ENCODE peak calls at places on chromosome 19, in seven cellular contexts. D is PC-3, K is BJ, N is esophagus squamous epithelium, U is heart left ventricle, O is SK-N-SH, B is IMR-90. E is an unnamed sample.

GRCh38 chr19:45050036-45050435 is 11.2 kb downstream of the CLASRP start:
- DNase-seq in D (no peak), K (no peak), N (no peak), U (no peak), O (no peak), B (no peak), E (peak; percentile 88)

GRCh38 chr19:18768997-18769891 is 21.9 kb downstream of the COMP start:
- DNase-seq in D (no peak), K (no peak), N (no peak), U (no peak), O (no peak), B (no peak), E (no peak)

GRCh38 chr19:5154129-5154798 is 185.4 kb downstream of the KDM4B start:
- DNase-seq in D (peak; percentile 39), K (no peak), N (no peak), U (no peak), O (peak; percentile 82), B (no peak), E (no peak)

GRCh38 chr19:12664406-12665280 is 1.9 kb downstream of the MAN2B1 start:
- DNase-seq in D (no peak), K (no peak), N (no peak), U (no peak), O (peak; percentile 81), B (no peak), E (no peak)

GRCh38 chr19:29560313-29561075 is 34.7 kb downstream of the VSTM2B start:
- DNase-seq in D (no peak), K (no peak), N (no peak), U (no peak), O (no peak), B (no peak), E (no peak)

GRCh38 chr19:41859213-41859617 is 840 bp upstream of the RPS19 start:
- DNase-seq in D (no peak), K (no peak), N (no peak), U (no peak), O (no peak), B (no peak), E (no peak)

GRCh38 chr19:20079487-20079886 is 1.7 kb downstream of the ZNF90 start:
- DNase-seq in D (no peak), K (no peak), N (no peak), U (no peak), O (no peak), B (no peak), E (no peak)

GRCh38 chr19:7533925-7534480 is 1.5 kb upstream of the PNPLA6 start:
- DNase-seq in D (peak; percentile 90), K (peak; percentile 42), N (peak; percentile 54), U (peak; percentile 90), O (peak; percentile 95), B (peak; percentile 85), E (peak; percentile 79)

GRCh38 chr19:11420894-11421606 is 1.9 kb upstream of the RGL3 start:
- DNase-seq in D (no peak), K (no peak), N (no peak), U (peak; percentile 57), O (no peak), B (no peak), E (no peak)

GRCh38 chr19:52200044-52200443 is 10.2 kb downstream of the PPP2R1A start:
- DNase-seq in D (peak; percentile 25), K (peak; percentile 55), N (no peak), U (peak; percentile 40), O (no peak), B (peak; percentile 78), E (peak; percentile 76)

GRCh38 chr19:4521170-4521887 is 3.0 kb upstream of the PLIN4 start:
- DNase-seq in D (peak; percentile 22), K (no peak), N (no peak), U (no peak), O (no peak), B (no peak), E (no peak)

GRCh38 chr19:5137571-5138124 is 168.7 kb downstream of the KDM4B start:
- DNase-seq in D (no peak), K (no peak), N (no peak), U (no peak), O (peak; percentile 69), B (no peak), E (no peak)

GRCh38 chr19:17202249-17202648 is 12.9 kb upstream of the USE1 start:
- DNase-seq in D (peak; percentile 44), K (no peak), N (no peak), U (no peak), O (no peak), B (no peak), E (peak; percentile 23)

GRCh38 chr19:56116606-56117005 is 4.5 kb downstream of the ZNF787 start:
- DNase-seq in D (no peak), K (no peak), N (no peak), U (no peak), O (no peak), B (no peak), E (no peak)

GRCh38 chr19:45976180-45976579 is 2.5 kb upstream of the NOVA2 start:
- DNase-seq in D (no peak), K (no peak), N (no peak), U (no peak), O (no peak), B (no peak), E (no peak)

DNA sequence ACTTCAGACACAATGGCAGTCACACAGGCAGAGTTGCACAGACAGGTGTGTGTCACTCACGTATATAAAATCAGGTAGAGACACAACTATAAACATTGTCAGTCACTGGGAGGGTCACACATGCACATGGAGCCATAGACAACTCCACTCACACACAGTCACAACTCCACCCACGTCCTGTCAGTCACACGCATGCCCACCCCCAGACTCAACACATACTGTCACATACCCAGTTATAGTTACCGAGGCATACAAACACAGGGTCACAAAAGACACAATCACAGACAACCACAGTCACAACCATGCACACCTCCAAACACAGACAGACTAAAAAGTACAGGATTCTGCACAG is 1.5 kb downstream of the NUMBL start:
- DNase-seq in D (no peak), K (no peak), N (no peak), U (no peak), O (no peak), B (no peak), E (no peak)
- H3K4me3 ChIP-seq in D (peak overlapping the region; percentile 81), K (peak overlapping the region; percentile 61), N (peak overlapping the region; percentile 83), U (no peak overlapping the region), O (peak overlapping the region; percentile 69), B (peak overlapping the region; percentile 95), E (peak overlapping the region; percentile 54)

DNA sequence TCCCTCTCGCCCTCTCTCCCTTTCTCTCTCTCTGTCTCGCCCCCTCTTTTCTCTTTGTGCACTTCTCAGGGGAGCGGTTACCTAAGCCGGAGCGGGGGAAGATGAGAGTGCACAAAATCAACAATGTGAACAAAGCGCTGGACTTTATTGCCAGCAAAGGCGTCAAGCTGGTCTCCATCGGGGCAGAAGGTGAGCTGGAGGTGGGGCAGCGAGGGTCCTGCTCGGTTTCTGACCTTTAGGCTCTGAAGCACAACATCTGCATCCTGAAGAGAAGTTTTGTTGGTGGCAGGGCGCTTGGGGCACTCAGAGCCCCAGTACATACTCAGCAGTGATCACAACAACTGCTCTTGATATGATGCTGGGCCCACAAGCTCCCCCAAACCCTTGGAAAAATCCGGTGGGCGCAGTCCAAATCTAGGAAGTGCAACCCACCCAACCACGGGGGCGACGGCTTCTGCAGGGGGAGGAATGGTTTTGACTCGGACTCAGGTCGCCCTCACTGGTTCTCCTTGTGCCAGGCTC is 43.3 kb downstream of the CAPN12 start:
- DNase-seq in D (no peak), K (no peak), N (no peak), U (no peak), O (no peak), B (no peak), E (no peak)
- H3K4me3 ChIP-seq in D (no peak overlapping the region), K (no peak overlapping the region), N (no peak overlapping the region), U (no peak overlapping the region), O (no peak overlapping the region), B (no peak overlapping the region), E (no peak overlapping the region)

GRCh38 chr19:3406571-3407111 is 40.3 kb downstream of the NFIC start:
- DNase-seq in D (no peak), K (no peak), N (no peak), U (no peak), O (no peak), B (no peak), E (no peak)

GRCh38 chr19:3402631-3403443 is 36.5 kb downstream of the NFIC start:
- DNase-seq in D (no peak), K (no peak), N (no peak), U (no peak), O (no peak), B (no peak), E (no peak)

GRCh38 chr19:3404324-3405260 is 38.2 kb downstream of the NFIC start:
- DNase-seq in D (no peak), K (peak; percentile 42), N (no peak), U (peak; percentile 92), O (peak; percentile 66), B (peak; percentile 93), E (no peak)

GRCh38 chr19:3403489-3404323 is 37.3 kb downstream of the NFIC start:
- DNase-seq in D (no peak), K (peak; percentile 87), N (no peak), U (peak; percentile 93), O (peak; percentile 93), B (peak; percentile 97), E (peak; percentile 11)

GRCh38 chr19:3405261-3405653 is 38.9 kb downstream of the NFIC start:
- DNase-seq in D (no peak), K (no peak), N (no peak), U (no peak), O (no peak), B (no peak), E (no peak)
- H3K4me3 ChIP-seq in D (no peak overlapping the region), K (no peak overlapping the region), N (peak overlapping the region; percentile 52), U (no peak overlapping the region), O (no peak overlapping the region), B (no peak overlapping the region), E (no peak overlapping the region)

GRCh38 chr19:13985771-13986347 is 20.3 kb downstream of the RFX1 start:
- DNase-seq in D (no peak), K (no peak), N (no peak), U (no peak), O (no peak), B (no peak), E (no peak)

GRCh38 chr19:13984186-13984585 is 21.9 kb downstream of the RFX1 start:
- DNase-seq in D (no peak), K (no peak), N (no peak), U (no peak), O (peak; percentile 42), B (no peak), E (no peak)

GRCh38 chr19:13987101-13987890 is 18.8 kb downstream of the RFX1 start:
- DNase-seq in D (no peak), K (no peak), N (no peak), U (peak; percentile 70), O (peak; percentile 53), B (no peak), E (no peak)

GRCh38 chr19:13984875-13985741 is 21.0 kb downstream of the RFX1 start:
- DNase-seq in D (no peak), K (no peak), N (no peak), U (no peak), O (no peak), B (no peak), E (no peak)

GRCh38 chr19:13986348-13986904 is 19.7 kb downstream of the RFX1 start:
- DNase-seq in D (no peak), K (no peak), N (peak; percentile 76), U (peak; percentile 91), O (peak; percentile 97), B (peak; percentile 72), E (no peak)
- H3K4me3 ChIP-seq in D (no peak overlapping the region), K (no peak overlapping the region), N (no peak overlapping the region), U (no peak overlapping the region), O (no peak overlapping the region), B (no peak overlapping the region), E (no peak overlapping the region)

E was measured in mammary epithelial cell.